ENCODE peak calls at places on chromosomes 3 and 15, in ten cellular contexts. P, G, J, S, U, N, H, W, V and Y are unnamed samples.

GRCh38 chr15:74432271-74432967 is 1.3 kb downstream of the SEMA7A start:
- DNase-seq in P (no peak), G (no peak), J (no peak), S (no peak), U (no peak), N (no peak), H (no peak), W (no peak), V (no peak), Y (no peak)

GRCh38 chr3:140546649-140547048 is 131.2 kb upstream of the TRIM42 start:
- DNase-seq in P (no peak), G (no peak), J (no peak), S (no peak), U (no peak), N (no peak), H (no peak), W (no peak), V (no peak), Y (no peak)

GRCh38 chr3:8595252-8595934 is 49.2 kb downstream of the SSUH2 start:
- DNase-seq in P (no peak), G (no peak), J (no peak), S (no peak), U (no peak), N (no peak), H (no peak), W (no peak), V (peak; percentile 67), Y (no peak)

GRCh38 chr3:77825045-77825827 is 785.3 kb downstream of the ROBO2 start:
- DNase-seq in P (no peak), G (no peak), J (no peak), S (no peak), U (no peak), N (no peak), H (no peak), W (peak; percentile 100), V (no peak), Y (no peak)

GRCh38 chr3:24781454-24781853 is 286.8 kb upstream of the THRB start:
- DNase-seq in P (no peak), G (no peak), J (no peak), S (no peak), U (no peak), N (no peak), H (no peak), W (no peak), V (no peak), Y (no peak)

GRCh38 chr3:27387625-27388024 is 18.4 kb upstream of the NEK10 start:
- DNase-seq in P (no peak), G (no peak), J (no peak), S (no peak), U (no peak), N (no peak), H (no peak), W (no peak), V (no peak), Y (no peak)

GRCh38 chr15:62307551-62307950 is 142.5 kb upstream of the C2CD4B start:
- DNase-seq in P (no peak), G (no peak), J (no peak), S (no peak), U (no peak), N (no peak), H (no peak), W (peak; percentile 91), V (no peak), Y (no peak)

GRCh38 chr3:66428733-66429132 is 72.1 kb downstream of the LRIG1 start:
- DNase-seq in P (peak; percentile 78), G (no peak), J (no peak), S (no peak), U (no peak), N (no peak), H (no peak), W (peak; percentile 97), V (peak; percentile 53), Y (peak; percentile 41)

GRCh38 chr15:26773917-26774316 is 1.1 kb upstream of the GABRB3 start:
- DNase-seq in P (no peak), G (no peak), J (peak; percentile 15), S (no peak), U (no peak), N (no peak), H (no peak), W (no peak), V (no peak), Y (no peak)

GRCh38 chr3:20451170-20451569 is 265.2 kb upstream of the SGO1 start:
- DNase-seq in P (no peak), G (no peak), J (no peak), S (no peak), U (no peak), N (no peak), H (no peak), W (no peak), V (no peak), Y (no peak)

GRCh38 chr3:171290680-171291079 is 169.5 kb downstream of the TNIK start:
- DNase-seq in P (no peak), G (no peak), J (no peak), S (no peak), U (no peak), N (no peak), H (no peak), W (no peak), V (no peak), Y (no peak)